ENCODE peak calls at places on chromosomes 11 and 22, in seven cellular contexts. One of them, this sample, is unnamed.

GRCh38 chr22:38842512-38843200 is 1.2 kb downstream of the NPTXR start:
- DNase-seq in adrenal gland: no peak
- DNase-seq in AG10803: no peak
- DNase-seq in pancreas: no peak
- DNase-seq in Calu3: no peak
- DNase-seq in nephron progenitor cell: no peak
- DNase-seq in neural progenitor cell: no peak
- DNase-seq in this sample: no peak

GRCh38 chr22:37229805-37230672 is 14.0 kb downstream of the RAC2 start:
- DNase-seq in Calu3: no peak
- DNase-seq in adrenal gland: no peak
- DNase-seq in pancreas: no peak
- DNase-seq in neural progenitor cell: no peak
- DNase-seq in AG10803: peak
- DNase-seq in nephron progenitor cell: no peak
- DNase-seq in this sample: peak

GRCh38 chr11:67452141-67452952 is at the start of gene GPR152:
- DNase-seq in neural progenitor cell: no peak
- DNase-seq in adrenal gland: peak
- DNase-seq in nephron progenitor cell: no peak
- DNase-seq in Calu3: peak
- DNase-seq in AG10803: no peak
- DNase-seq in pancreas: peak
- DNase-seq in this sample: no peak

GRCh38 chr11:64482588-64482987 is 108.4 kb upstream of the SLC22A12 start:
- DNase-seq in pancreas: no peak
- DNase-seq in neural progenitor cell: no peak
- DNase-seq in nephron progenitor cell: no peak
- DNase-seq in AG10803: no peak
- DNase-seq in adrenal gland: no peak
- DNase-seq in Calu3: no peak
- DNase-seq in this sample: no peak

GRCh38 chr11:60866911-60867870 is at the start of gene ZP1:
- DNase-seq in pancreas: no peak
- DNase-seq in Calu3: no peak
- DNase-seq in adrenal gland: no peak
- DNase-seq in AG10803: no peak
- DNase-seq in nephron progenitor cell: peak
- DNase-seq in neural progenitor cell: no peak
- DNase-seq in this sample: no peak

GRCh38 chr11:106262852-106263251 is 185.4 kb downstream of the AASDHPPT start:
- DNase-seq in Calu3: no peak
- DNase-seq in neural progenitor cell: no peak
- DNase-seq in nephron progenitor cell: no peak
- DNase-seq in pancreas: no peak
- DNase-seq in adrenal gland: no peak
- DNase-seq in AG10803: no peak
- DNase-seq in this sample: no peak

GRCh38 chr11:61782841-61783240 is 9.6 kb downstream of the TMEM258 start:
- DNase-seq in pancreas: no peak
- DNase-seq in adrenal gland: no peak
- DNase-seq in Calu3: no peak
- DNase-seq in neural progenitor cell: no peak
- DNase-seq in AG10803: no peak
- DNase-seq in nephron progenitor cell: no peak
- DNase-seq in this sample: no peak

GRCh38 chr11:83238111-83238510 is 44.6 kb downstream of the ANKRD42 start:
- DNase-seq in adrenal gland: no peak
- DNase-seq in Calu3: no peak
- DNase-seq in AG10803: no peak
- DNase-seq in nephron progenitor cell: no peak
- DNase-seq in neural progenitor cell: no peak
- DNase-seq in pancreas: no peak
- DNase-seq in this sample: no peak

GRCh38 chr11:120343429-120343828 is 7.2 kb downstream of the ARHGEF12 start:
- DNase-seq in Calu3: no peak
- DNase-seq in neural progenitor cell: no peak
- DNase-seq in pancreas: no peak
- DNase-seq in AG10803: no peak
- DNase-seq in nephron progenitor cell: no peak
- DNase-seq in adrenal gland: no peak
- DNase-seq in this sample: no peak

GRCh38 chr11:62892077-62892922 is 11.6 kb downstream of the SLC3A2 start:
- DNase-seq in AG10803: no peak
- DNase-seq in nephron progenitor cell: no peak
- DNase-seq in Calu3: no peak
- DNase-seq in pancreas: no peak
- DNase-seq in adrenal gland: no peak
- DNase-seq in neural progenitor cell: no peak
- DNase-seq in this sample: no peak

GRCh38 chr11:128180446-128181089 is 406.8 kb downstream of the ETS1 start:
- DNase-seq in AG10803: peak
- DNase-seq in nephron progenitor cell: no peak
- DNase-seq in neural progenitor cell: no peak
- DNase-seq in pancreas: no peak
- DNase-seq in adrenal gland: no peak
- DNase-seq in Calu3: no peak
- DNase-seq in this sample: no peak

GRCh38 chr11:8671651-8672062 is 10.8 kb downstream of the TRIM66 start:
- DNase-seq in Calu3: no peak
- DNase-seq in neural progenitor cell: peak
- DNase-seq in pancreas: peak
- DNase-seq in AG10803: no peak
- DNase-seq in nephron progenitor cell: no peak
- DNase-seq in adrenal gland: peak
- DNase-seq in this sample: no peak

GRCh38 chr11:726278-726915 is 20.4 kb downstream of the EPS8L2 start:
- DNase-seq in neural progenitor cell: peak
- DNase-seq in AG10803: no peak
- DNase-seq in Calu3: no peak
- DNase-seq in pancreas: peak
- DNase-seq in adrenal gland: peak
- DNase-seq in nephron progenitor cell: peak
- DNase-seq in this sample: no peak

GRCh38 chr11:66842896-66843775 is at the start of gene RCE1:
- DNase-seq in nephron progenitor cell: peak
- DNase-seq in pancreas: peak
- DNase-seq in adrenal gland: peak
- DNase-seq in Calu3: peak
- DNase-seq in AG10803: peak
- DNase-seq in neural progenitor cell: peak
- DNase-seq in this sample: peak

GRCh38 chr11:2902784-2903671 is 17.5 kb upstream of the CDKN1C start:
- DNase-seq in pancreas: no peak
- DNase-seq in nephron progenitor cell: no peak
- DNase-seq in Calu3: peak
- DNase-seq in neural progenitor cell: peak
- DNase-seq in adrenal gland: no peak
- DNase-seq in AG10803: no peak
- DNase-seq in this sample: no peak
- TF ChIP-seq CTCF in pancreas: no peak
- TF ChIP-seq CTCF in nephron progenitor cell: no peak
- TF ChIP-seq CTCF in Calu3: peak
- TF ChIP-seq CTCF in neural progenitor cell: no peak
- TF ChIP-seq CTCF in adrenal gland: no peak
- TF ChIP-seq CTCF in AG10803: no peak
- TF ChIP-seq CTCF in this sample: no peak

DNA sequence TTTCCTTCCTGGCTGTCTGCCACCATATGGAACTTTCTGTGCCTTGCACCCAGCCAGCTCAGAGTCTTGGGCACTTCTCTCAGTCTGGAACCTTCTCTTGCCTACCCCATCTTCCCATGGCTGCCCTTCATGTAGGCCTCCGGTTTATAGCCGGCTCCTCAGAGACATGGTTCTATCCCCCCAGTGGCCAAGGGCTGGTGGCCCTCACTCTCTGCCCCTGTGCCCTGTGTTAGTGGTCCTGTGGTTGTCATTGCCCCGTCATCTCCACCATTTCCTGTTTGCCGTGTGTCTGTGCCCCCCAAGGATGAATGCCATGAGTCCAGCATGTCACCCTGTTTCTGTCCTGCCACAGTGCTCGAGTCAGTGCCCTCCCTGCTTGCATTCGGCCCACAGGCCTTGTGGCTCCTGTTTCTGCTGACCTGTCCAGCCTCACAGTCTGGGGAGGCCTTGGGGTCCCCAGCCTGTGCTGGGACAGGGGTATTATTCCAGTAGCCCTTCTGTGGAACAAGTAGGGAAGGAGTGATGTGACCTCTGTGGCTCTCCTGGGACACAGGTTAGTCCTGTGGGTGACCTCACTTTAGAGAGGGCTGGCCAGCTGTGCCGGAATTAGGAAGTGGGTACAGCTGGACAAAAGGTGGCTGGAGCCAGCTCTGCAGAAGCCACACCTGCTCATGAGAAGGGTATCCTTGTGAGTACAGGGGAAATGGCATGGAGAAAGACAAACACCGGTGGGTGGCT is 30.7 kb downstream of the ST3GAL4 start:
- DNase-seq in adrenal gland: peak
- DNase-seq in neural progenitor cell: no peak
- DNase-seq in Calu3: no peak
- DNase-seq in nephron progenitor cell: no peak
- DNase-seq in pancreas: no peak
- DNase-seq in AG10803: no peak
- DNase-seq in this sample: no peak
- TF ChIP-seq CTCF in adrenal gland: no peak
- TF ChIP-seq CTCF in neural progenitor cell: no peak
- TF ChIP-seq CTCF in Calu3: no peak
- TF ChIP-seq CTCF in nephron progenitor cell: no peak
- TF ChIP-seq CTCF in pancreas: no peak
- TF ChIP-seq CTCF in AG10803: no peak
- TF ChIP-seq CTCF in this sample: no peak

GRCh38 chr11:107683807-107684206 is 28.0 kb downstream of the SLN start:
- DNase-seq in adrenal gland: no peak
- DNase-seq in nephron progenitor cell: no peak
- DNase-seq in Calu3: no peak
- DNase-seq in neural progenitor cell: peak
- DNase-seq in AG10803: no peak
- DNase-seq in pancreas: no peak
- DNase-seq in this sample: no peak
- TF ChIP-seq CTCF in adrenal gland: no peak
- TF ChIP-seq CTCF in nephron progenitor cell: peak
- TF ChIP-seq CTCF in Calu3: peak
- TF ChIP-seq CTCF in neural progenitor cell: peak
- TF ChIP-seq CTCF in AG10803: peak
- TF ChIP-seq CTCF in pancreas: no peak
- TF ChIP-seq CTCF in this sample: no peak

GRCh38 chr11:75585271-75585670 is 23.2 kb downstream of the SERPINH1 start:
- DNase-seq in Calu3: no peak
- DNase-seq in adrenal gland: no peak
- DNase-seq in AG10803: no peak
- DNase-seq in neural progenitor cell: no peak
- DNase-seq in pancreas: no peak
- DNase-seq in nephron progenitor cell: no peak
- DNase-seq in this sample: no peak

GRCh38 chr11:75583710-75584658 is 21.9 kb downstream of the SERPINH1 start:
- DNase-seq in neural progenitor cell: peak
- DNase-seq in Calu3: no peak
- DNase-seq in adrenal gland: peak
- DNase-seq in nephron progenitor cell: peak
- DNase-seq in pancreas: peak
- DNase-seq in AG10803: peak
- DNase-seq in this sample: peak

GRCh38 chr11:75582461-75582934 is 20.4 kb downstream of the SERPINH1 start:
- DNase-seq in nephron progenitor cell: no peak
- DNase-seq in adrenal gland: no peak
- DNase-seq in Calu3: no peak
- DNase-seq in neural progenitor cell: no peak
- DNase-seq in AG10803: no peak
- DNase-seq in pancreas: no peak
- DNase-seq in this sample: no peak

GRCh38 chr11:75579841-75580240 is 17.8 kb downstream of the SERPINH1 start:
- DNase-seq in neural progenitor cell: no peak
- DNase-seq in AG10803: no peak
- DNase-seq in nephron progenitor cell: no peak
- DNase-seq in Calu3: no peak
- DNase-seq in adrenal gland: no peak
- DNase-seq in pancreas: no peak
- DNase-seq in this sample: no peak

GRCh38 chr11:75582935-75583709 is 21.1 kb downstream of the SERPINH1 start:
- DNase-seq in nephron progenitor cell: peak
- DNase-seq in AG10803: peak
- DNase-seq in adrenal gland: peak
- DNase-seq in neural progenitor cell: peak
- DNase-seq in Calu3: peak
- DNase-seq in pancreas: peak
- DNase-seq in this sample: peak
- TF ChIP-seq CTCF in nephron progenitor cell: peak
- TF ChIP-seq CTCF in AG10803: peak
- TF ChIP-seq CTCF in adrenal gland: no peak
- TF ChIP-seq CTCF in neural progenitor cell: peak
- TF ChIP-seq CTCF in Calu3: no peak
- TF ChIP-seq CTCF in pancreas: peak
- TF ChIP-seq CTCF in this sample: peak

DNA sequence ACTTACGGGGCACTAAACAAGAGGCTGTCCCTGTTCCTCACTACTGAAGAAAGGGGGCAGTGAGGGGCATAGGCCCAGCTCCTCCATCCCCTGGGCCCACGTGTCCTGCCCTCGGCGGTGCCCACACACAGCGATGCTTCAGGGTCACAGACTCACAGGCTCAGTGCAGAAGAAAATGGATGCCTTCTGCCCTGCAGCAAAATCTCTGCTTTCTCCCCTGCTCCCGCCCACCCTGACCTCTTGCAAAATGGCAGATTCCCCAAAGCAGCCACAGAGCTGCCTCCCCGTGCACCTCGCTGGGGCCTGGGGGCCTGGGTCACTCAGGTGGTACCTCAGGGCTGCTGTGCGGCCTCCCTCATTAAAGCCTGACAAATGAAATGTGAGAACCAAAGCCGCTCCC is 204.0 kb downstream of the DSCAML1 start:
- DNase-seq in pancreas: no peak
- DNase-seq in AG10803: no peak
- DNase-seq in nephron progenitor cell: no peak
- DNase-seq in adrenal gland: no peak
- DNase-seq in neural progenitor cell: no peak
- DNase-seq in Calu3: no peak
- DNase-seq in this sample: no peak
- TF ChIP-seq CTCF in pancreas: no peak
- TF ChIP-seq CTCF in AG10803: no peak
- TF ChIP-seq CTCF in nephron progenitor cell: no peak
- TF ChIP-seq CTCF in adrenal gland: no peak
- TF ChIP-seq CTCF in neural progenitor cell: no peak
- TF ChIP-seq CTCF in Calu3: no peak
- TF ChIP-seq CTCF in this sample: no peak